ENCODE peak calls at places on chromosomes 7 and 10, in ten cellular contexts. D, I, R, L, Z, Y, V, U, P and T are unnamed samples.

GRCh38 chr10:47058303-47058702 is 147.1 kb downstream of the PTPN20 start:
- DNase-seq in D (no peak), I (no peak), R (no peak), L (no peak), Z (no peak), Y (no peak), V (no peak), U (no peak), P (no peak), T (no peak)

GRCh38 chr10:36096571-36096970 is 454.5 kb upstream of the FZD8 start:
- DNase-seq in D (peak), I (no peak), R (no peak), L (no peak), Z (no peak), Y (no peak), V (peak), U (no peak), P (peak), T (no peak)

GRCh38 chr10:128064615-128065580 is 61.3 kb downstream of the MKI67 start:
- DNase-seq in D (peak), I (peak), R (no peak), L (peak), Z (peak), Y (no peak), V (peak), U (peak), P (peak), T (peak)

GRCh38 chr7:75039166-75039565 is 34.4 kb downstream of the RCC1L start:
- DNase-seq in D (no peak), I (no peak), R (no peak), L (no peak), Z (no peak), Y (no peak), V (peak), U (no peak), P (peak), T (peak)

GRCh38 chr10:129765664-129766550 is 198.2 kb downstream of the EBF3 start:
- DNase-seq in D (no peak), I (no peak), R (no peak), L (no peak), Z (peak), Y (no peak), V (no peak), U (no peak), P (no peak), T (peak)

GRCh38 chr10:117504601-117505000 is 37.9 kb upstream of the EMX2 start:
- DNase-seq in D (no peak), I (no peak), R (no peak), L (no peak), Z (no peak), Y (no peak), V (no peak), U (no peak), P (peak), T (no peak)

GRCh38 chr10:30979956-30980355 is 51.7 kb downstream of the ZNF438 start:
- DNase-seq in D (no peak), I (no peak), R (no peak), L (no peak), Z (no peak), Y (no peak), V (peak), U (no peak), P (no peak), T (no peak)

GRCh38 chr10:18710201-18710653 is 51.0 kb downstream of the ARL5B start:
- DNase-seq in D (no peak), I (no peak), R (peak), L (no peak), Z (no peak), Y (no peak), V (no peak), U (no peak), P (no peak), T (no peak)

GRCh38 chr7:45136106-45137060 is 21.2 kb upstream of the RAMP3 start:
- DNase-seq in D (peak), I (peak), R (no peak), L (peak), Z (no peak), Y (peak), V (peak), U (peak), P (peak), T (peak)

GRCh38 chr10:124364674-124365073 is 54.0 kb downstream of the OAT start:
- DNase-seq in D (no peak), I (no peak), R (no peak), L (no peak), Z (no peak), Y (no peak), V (no peak), U (no peak), P (no peak), T (peak)

GRCh38 chr7:110371709-110372108 is 719.2 kb upstream of the LRRN3 start:
- DNase-seq in D (no peak), I (no peak), R (no peak), L (no peak), Z (no peak), Y (no peak), V (no peak), U (no peak), P (no peak), T (no peak)

GRCh38 chr10:50520115-50520514 is 103.6 kb downstream of the SGMS1 start:
- DNase-seq in D (no peak), I (no peak), R (no peak), L (no peak), Z (no peak), Y (no peak), V (no peak), U (no peak), P (no peak), T (no peak)

GRCh38 chr7:40922316-40922670 is 780.6 kb downstream of the INHBA start:
- DNase-seq in D (peak), I (no peak), R (no peak), L (no peak), Z (no peak), Y (no peak), V (peak), U (no peak), P (peak), T (peak)

GRCh38 chr10:13299437-13300287 is at the start of gene PHYH:
- DNase-seq in D (peak), I (peak), R (peak), L (peak), Z (peak), Y (no peak), V (peak), U (peak), P (peak), T (peak)

GRCh38 chr7:25619963-25620799 is 391.9 kb upstream of the NPVF start:
- DNase-seq in D (peak), I (no peak), R (no peak), L (peak), Z (no peak), Y (no peak), V (no peak), U (peak), P (no peak), T (no peak)

GRCh38 chr10:128125944-128126764 is at the start of gene MKI67:
- DNase-seq in D (peak), I (peak), R (peak), L (peak), Z (peak), Y (peak), V (peak), U (peak), P (peak), T (peak)

GRCh38 chr10:119209050-119209735 is 1.8 kb downstream of the GRK5 start:
- DNase-seq in D (peak), I (peak), R (no peak), L (peak), Z (peak), Y (no peak), V (peak), U (peak), P (peak), T (peak)

GRCh38 chr7:27737591-27737990 is 2.4 kb upstream of the TAX1BP1 start:
- DNase-seq in D (no peak), I (no peak), R (no peak), L (no peak), Z (no peak), Y (no peak), V (no peak), U (no peak), P (no peak), T (no peak)

GRCh38 chr10:126216221-126216701 is 172.0 kb downstream of the ADAM12 start:
- DNase-seq in D (peak), I (no peak), R (no peak), L (no peak), Z (no peak), Y (no peak), V (no peak), U (no peak), P (peak), T (no peak)

GRCh38 chr7:16644624-16644986 is 949 bp downstream of the ANKMY2 start:
- DNase-seq in D (peak), I (peak), R (peak), L (peak), Z (peak), Y (no peak), V (no peak), U (peak), P (peak), T (peak)

GRCh38 chr7:127618775-127619174 is 833 bp upstream of the PAX4 start:
- DNase-seq in D (no peak), I (no peak), R (no peak), L (no peak), Z (no peak), Y (no peak), V (no peak), U (no peak), P (no peak), T (no peak)

GRCh38 chr10:132607491-132607890 is 69.9 kb downstream of the INPP5A start:
- DNase-seq in D (no peak), I (no peak), R (peak), L (no peak), Z (no peak), Y (no peak), V (no peak), U (no peak), P (no peak), T (peak)

GRCh38 chr7:1853619-1854520 is 183.8 kb downstream of the ELFN1 start:
- DNase-seq in D (no peak), I (peak), R (peak), L (no peak), Z (peak), Y (no peak), V (no peak), U (no peak), P (no peak), T (peak)

GRCh38 chr7:1641173-1641572 is 28.9 kb upstream of the ELFN1 start:
- DNase-seq in D (no peak), I (no peak), R (peak), L (no peak), Z (no peak), Y (no peak), V (no peak), U (no peak), P (no peak), T (peak)

GRCh38 chr7:38330861-38331709 is 57.6 kb upstream of the TARP start:
- DNase-seq in D (no peak), I (no peak), R (no peak), L (peak), Z (no peak), Y (peak), V (no peak), U (no peak), P (no peak), T (no peak)

GRCh38 chr7:159247910-159248309 is 103.2 kb upstream of the VIPR2 start:
- DNase-seq in D (no peak), I (no peak), R (no peak), L (no peak), Z (no peak), Y (no peak), V (no peak), U (no peak), P (no peak), T (no peak)

GRCh38 chr10:60042959-60043358 is 136.6 kb upstream of the CCDC6 start:
- DNase-seq in D (no peak), I (no peak), R (no peak), L (no peak), Z (no peak), Y (no peak), V (no peak), U (no peak), P (no peak), T (no peak)

GRCh38 chr10:100024741-100025140 is 15.0 kb upstream of the DNMBP start:
- DNase-seq in D (no peak), I (no peak), R (no peak), L (no peak), Z (no peak), Y (no peak), V (no peak), U (no peak), P (no peak), T (no peak)

GRCh38 chr10:6059506-6059905 is 2.7 kb downstream of the IL2RA start:
- DNase-seq in D (no peak), I (no peak), R (no peak), L (no peak), Z (no peak), Y (no peak), V (no peak), U (no peak), P (no peak), T (no peak)

GRCh38 chr10:63483983-63484382 is 18.2 kb upstream of the JMJD1C start:
- DNase-seq in D (no peak), I (no peak), R (no peak), L (no peak), Z (no peak), Y (no peak), V (no peak), U (no peak), P (no peak), T (no peak)

GRCh38 chr10:28592953-28593352 is 60.0 kb downstream of the WAC start:
- DNase-seq in D (peak), I (no peak), R (no peak), L (no peak), Z (no peak), Y (no peak), V (peak), U (no peak), P (peak), T (peak)

GRCh38 chr10:44893604-44894468 is 17.3 kb upstream of the TMEM72 start:
- DNase-seq in D (no peak), I (no peak), R (no peak), L (no peak), Z (no peak), Y (no peak), V (no peak), U (no peak), P (no peak), T (no peak)

GRCh38 chr10:58475322-58476277 is 37.1 kb upstream of the BICC1 start:
- DNase-seq in D (peak), I (no peak), R (no peak), L (no peak), Z (no peak), Y (no peak), V (peak), U (no peak), P (peak), T (peak)

GRCh38 chr7:98286093-98286525 is 4.6 kb downstream of the BRI3 start:
- DNase-seq in D (peak), I (no peak), R (peak), L (no peak), Z (peak), Y (no peak), V (peak), U (peak), P (peak), T (peak)

GRCh38 chr7:97845622-97846203 is 26.5 kb downstream of the ASNS start:
- DNase-seq in D (peak), I (no peak), R (no peak), L (peak), Z (no peak), Y (no peak), V (peak), U (no peak), P (peak), T (peak)

GRCh38 chr10:78000206-78000605 is 29.1 kb downstream of the POLR3A start:
- DNase-seq in D (no peak), I (no peak), R (no peak), L (no peak), Z (no peak), Y (no peak), V (no peak), U (no peak), P (no peak), T (no peak)

GRCh38 chr7:123537026-123537642 is 2.7 kb upstream of the IQUB start:
- DNase-seq in D (peak), I (no peak), R (no peak), L (peak), Z (no peak), Y (no peak), V (peak), U (no peak), P (peak), T (no peak)

GRCh38 chr7:142542938-142543337 is 206.3 kb upstream of the PRSS1 start:
- DNase-seq in D (peak), I (no peak), R (no peak), L (no peak), Z (no peak), Y (no peak), V (no peak), U (no peak), P (peak), T (no peak)

GRCh38 chr7:277228-277627 is 12.7 kb upstream of the FOXL3 start:
- DNase-seq in D (no peak), I (no peak), R (no peak), L (no peak), Z (no peak), Y (no peak), V (peak), U (peak), P (no peak), T (no peak)

DNA sequence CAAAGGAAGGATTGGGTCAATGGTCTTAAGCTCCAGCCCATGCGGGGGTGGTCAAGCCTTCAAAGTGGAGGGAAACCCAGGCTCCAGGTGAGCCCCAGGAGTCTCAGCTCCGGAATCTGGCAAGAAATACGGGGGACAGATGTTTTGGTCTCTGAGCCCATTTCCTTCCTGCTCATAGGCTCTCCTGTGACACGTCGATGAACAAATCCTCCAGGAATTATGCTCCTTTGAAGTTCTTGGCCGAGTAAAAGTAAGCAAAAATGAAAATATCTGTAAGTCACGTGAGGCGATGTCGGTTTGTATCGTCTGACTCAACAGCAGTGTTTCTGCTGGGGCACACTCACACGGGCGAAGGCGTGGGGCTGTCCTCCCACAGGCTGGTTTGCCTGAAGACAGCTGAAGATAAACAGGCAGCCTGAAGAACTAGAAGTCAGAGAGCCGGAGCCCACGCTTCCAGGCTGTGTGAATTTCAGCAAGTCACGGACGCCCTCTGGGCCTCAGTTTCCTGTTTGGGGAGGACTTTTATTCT is 52.6 kb upstream of the SMNDC1 start:
- DNase-seq in D (peak), I (peak), R (no peak), L (peak), Z (no peak), Y (no peak), V (peak), U (no peak), P (peak), T (peak)
- H3K4me3 ChIP-seq in D (no peak), I (peak), R (no peak), L (peak), Z (no peak), Y (no peak), V (no peak), U (no peak), P (no peak), T (peak)

GRCh38 chr7:116441534-116441933 is 58.0 kb upstream of the CAV2 start:
- DNase-seq in D (no peak), I (no peak), R (no peak), L (no peak), Z (no peak), Y (no peak), V (no peak), U (no peak), P (peak), T (no peak)
- H3K4me3 ChIP-seq in D (no peak), I (no peak), R (no peak), L (no peak), Z (no peak), Y (no peak), V (no peak), U (no peak), P (peak), T (no peak)

DNA sequence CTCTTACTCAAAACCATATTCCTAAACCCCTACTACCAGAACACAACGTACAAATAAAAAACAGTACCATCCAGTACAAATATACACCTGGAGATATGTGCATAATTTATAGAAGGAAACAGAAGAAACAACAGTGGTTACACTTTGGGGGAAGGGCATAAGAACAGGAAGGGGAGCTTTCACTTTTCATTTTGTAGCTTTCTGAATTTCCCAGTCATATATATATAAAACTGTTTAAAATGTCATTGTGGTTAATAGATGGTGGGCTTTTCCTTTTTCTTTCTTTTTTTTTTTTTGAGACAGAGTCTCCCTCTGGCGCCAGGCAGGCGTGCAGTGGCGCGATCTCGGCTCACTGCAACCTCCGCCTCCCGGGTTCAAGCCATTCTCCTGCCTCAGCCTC is 47.2 kb downstream of the MALSU1 start:
- DNase-seq in D (no peak), I (no peak), R (no peak), L (peak), Z (no peak), Y (no peak), V (no peak), U (no peak), P (no peak), T (no peak)
- H3K4me3 ChIP-seq in D (no peak), I (peak), R (no peak), L (peak), Z (peak), Y (no peak), V (no peak), U (no peak), P (no peak), T (no peak)

GRCh38 chr7:54544356-54545240 is 2.4 kb downstream of the VSTM2A start:
- DNase-seq in D (no peak), I (no peak), R (peak), L (no peak), Z (no peak), Y (no peak), V (no peak), U (no peak), P (no peak), T (peak)
- H3K4me3 ChIP-seq in D (no peak), I (no peak), R (no peak), L (no peak), Z (no peak), Y (peak), V (no peak), U (no peak), P (no peak), T (no peak)

GRCh38 chr10:3825244-3825643 is 40.2 kb upstream of the KLF6 start:
- DNase-seq in D (peak), I (no peak), R (no peak), L (no peak), Z (no peak), Y (no peak), V (peak), U (no peak), P (peak), T (peak)
- H3K4me3 ChIP-seq in D (no peak), I (no peak), R (no peak), L (no peak), Z (no peak), Y (no peak), V (no peak), U (no peak), P (peak), T (no peak)

GRCh38 chr7:23467731-23468720 is 2.3 kb downstream of the IGF2BP3 start:
- DNase-seq in D (peak), I (no peak), R (no peak), L (peak), Z (no peak), Y (no peak), V (no peak), U (no peak), P (peak), T (peak)
- H3K4me3 ChIP-seq in D (peak), I (peak), R (no peak), L (peak), Z (no peak), Y (peak), V (peak), U (no peak), P (peak), T (peak)

DNA sequence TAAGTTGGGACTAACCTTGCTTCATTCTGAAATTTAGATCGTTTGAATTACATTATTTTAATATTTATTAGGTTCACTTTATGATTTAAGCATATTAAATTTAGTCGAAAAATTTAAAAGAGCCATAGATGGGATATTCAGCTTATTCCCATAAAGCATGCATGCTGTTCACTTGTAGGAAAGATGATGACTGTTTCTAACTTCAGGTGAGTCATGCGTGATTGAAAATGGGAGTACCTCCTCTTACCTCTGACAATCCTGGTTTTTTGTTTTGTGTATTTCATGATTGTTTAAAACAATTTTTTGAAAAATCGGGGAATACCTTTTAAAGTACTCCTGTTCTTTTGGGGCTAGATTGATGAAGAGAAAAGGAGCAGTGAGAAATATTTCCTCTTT is 1.4 kb downstream of the TNKS2 start:
- DNase-seq in D (no peak), I (no peak), R (no peak), L (no peak), Z (no peak), Y (no peak), V (peak), U (no peak), P (peak), T (no peak)
- H3K4me3 ChIP-seq in D (peak), I (peak), R (peak), L (peak), Z (peak), Y (peak), V (peak), U (peak), P (peak), T (peak)

DNA sequence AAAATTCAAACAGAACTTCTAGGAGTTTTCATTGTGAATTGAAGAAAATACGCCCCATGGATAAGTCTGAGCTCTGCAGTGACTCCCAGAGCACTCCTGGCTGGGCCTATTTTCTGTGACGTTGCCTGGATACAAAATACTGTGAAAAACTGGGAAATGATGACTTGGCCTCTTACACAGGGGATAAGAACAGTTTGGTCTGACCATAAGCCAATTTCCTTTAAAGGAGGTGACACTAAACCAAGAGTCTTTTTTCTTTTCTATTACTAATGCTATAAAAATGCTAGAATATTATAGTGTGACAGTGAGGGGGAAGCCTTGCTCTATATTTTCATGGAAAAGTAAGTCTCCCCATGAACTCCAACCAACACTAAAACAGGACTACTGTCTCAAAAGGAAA is 45.6 kb downstream of the MYOF start:
- DNase-seq in D (peak), I (no peak), R (no peak), L (no peak), Z (no peak), Y (no peak), V (peak), U (peak), P (peak), T (peak)
- H3K4me3 ChIP-seq in D (no peak), I (no peak), R (no peak), L (no peak), Z (no peak), Y (no peak), V (no peak), U (peak), P (peak), T (peak)